ENCODE peak calls at places on chromosomes 4 and X, in four cellular contexts. One of them, this sample, is unnamed.

GRCh38 chrX:118807151-118808017 is 16.2 kb upstream of the ZCCHC12 start:
- DNase-seq in iris pigment epithelial cell: peak
- DNase-seq in caudate nucleus: peak
- DNase-seq in HT-29: peak
- DNase-seq in this sample: no peak

GRCh38 chrX:53990201-53990600 is 54.1 kb downstream of the PHF8 start:
- DNase-seq in iris pigment epithelial cell: peak
- DNase-seq in caudate nucleus: no peak
- DNase-seq in HT-29: no peak
- DNase-seq in this sample: no peak

GRCh38 chr4:38957239-38957815 is 74.9 kb downstream of the TMEM156 start:
- DNase-seq in iris pigment epithelial cell: no peak
- DNase-seq in caudate nucleus: no peak
- DNase-seq in HT-29: no peak
- DNase-seq in this sample: no peak

GRCh38 chrX:19593684-19594083 is 78.4 kb upstream of the MAP3K15 start:
- DNase-seq in iris pigment epithelial cell: peak
- DNase-seq in caudate nucleus: no peak
- DNase-seq in HT-29: peak
- DNase-seq in this sample: no peak

GRCh38 chr4:106299977-106300376 is 16.0 kb downstream of the TBCK start:
- DNase-seq in iris pigment epithelial cell: no peak
- DNase-seq in caudate nucleus: no peak
- DNase-seq in HT-29: no peak
- DNase-seq in this sample: no peak

GRCh38 chrX:3044671-3045070 is 3.4 kb downstream of the ARSF start:
- DNase-seq in iris pigment epithelial cell: no peak
- DNase-seq in caudate nucleus: no peak
- DNase-seq in HT-29: no peak
- DNase-seq in this sample: no peak

GRCh38 chrX:41722220-41722619 is 1.8 kb upstream of the GPR82 start:
- DNase-seq in iris pigment epithelial cell: no peak
- DNase-seq in caudate nucleus: no peak
- DNase-seq in HT-29: no peak
- DNase-seq in this sample: no peak

GRCh38 chr4:119781044-119781443 is 152.4 kb upstream of the PDE5A start:
- DNase-seq in iris pigment epithelial cell: no peak
- DNase-seq in caudate nucleus: no peak
- DNase-seq in HT-29: no peak
- DNase-seq in this sample: no peak

GRCh38 chr4:1983053-1983845 is 25.5 kb downstream of the NELFA start:
- DNase-seq in iris pigment epithelial cell: no peak
- DNase-seq in caudate nucleus: no peak
- DNase-seq in HT-29: no peak
- DNase-seq in this sample: no peak

GRCh38 chr4:119099227-119099910 is 36.3 kb upstream of the MYOZ2 start:
- DNase-seq in iris pigment epithelial cell: peak
- DNase-seq in caudate nucleus: no peak
- DNase-seq in HT-29: no peak
- DNase-seq in this sample: no peak

GRCh38 chrX:135009057-135009605 is 13.2 kb downstream of the RTL8B start:
- DNase-seq in iris pigment epithelial cell: no peak
- DNase-seq in caudate nucleus: no peak
- DNase-seq in HT-29: no peak
- DNase-seq in this sample: no peak

GRCh38 chr4:121140712-121141111 is 23.4 kb downstream of the TNIP3 start:
- DNase-seq in iris pigment epithelial cell: peak
- DNase-seq in caudate nucleus: no peak
- DNase-seq in HT-29: no peak
- DNase-seq in this sample: no peak

GRCh38 chr4:113088050-113088449 is 38.6 kb downstream of the ANK2 start:
- DNase-seq in iris pigment epithelial cell: no peak
- DNase-seq in caudate nucleus: no peak
- DNase-seq in HT-29: no peak
- DNase-seq in this sample: no peak

GRCh38 chrX:151828434-151829080 is 84.1 kb upstream of the MAGEA4 start:
- DNase-seq in iris pigment epithelial cell: peak
- DNase-seq in caudate nucleus: no peak
- DNase-seq in HT-29: no peak
- DNase-seq in this sample: no peak

GRCh38 chrX:56219702-56220101 is 12.5 kb upstream of the KLF8 start:
- DNase-seq in iris pigment epithelial cell: no peak
- DNase-seq in caudate nucleus: no peak
- DNase-seq in HT-29: peak
- DNase-seq in this sample: no peak

GRCh38 chr4:16914208-16914607 is 15.8 kb upstream of the LDB2 start:
- DNase-seq in iris pigment epithelial cell: peak
- DNase-seq in caudate nucleus: no peak
- DNase-seq in HT-29: peak
- DNase-seq in this sample: no peak

GRCh38 chr4:6943012-6943869 is 33.6 kb downstream of the TBC1D14 start:
- DNase-seq in iris pigment epithelial cell: no peak
- DNase-seq in caudate nucleus: no peak
- DNase-seq in HT-29: peak
- DNase-seq in this sample: no peak

GRCh38 chrX:1249101-1249887 is 19.3 kb upstream of the CSF2RA start:
- DNase-seq in iris pigment epithelial cell: peak
- DNase-seq in caudate nucleus: no peak
- DNase-seq in HT-29: no peak
- DNase-seq in this sample: no peak

GRCh38 chr4:37648084-37648817 is 37.9 kb downstream of the RELL1 start:
- DNase-seq in iris pigment epithelial cell: peak
- DNase-seq in caudate nucleus: no peak
- DNase-seq in HT-29: peak
- DNase-seq in this sample: no peak

GRCh38 chrX:16711219-16712115 is 1.0 kb downstream of the CTPS2 start:
- DNase-seq in iris pigment epithelial cell: no peak
- DNase-seq in caudate nucleus: no peak
- DNase-seq in HT-29: no peak
- DNase-seq in this sample: peak

GRCh38 chrX:14064632-14065432 is 35.1 kb upstream of the GEMIN8 start:
- DNase-seq in iris pigment epithelial cell: peak
- DNase-seq in caudate nucleus: no peak
- DNase-seq in HT-29: peak
- DNase-seq in this sample: no peak

GRCh38 chr4:137545461-137545861 is 13.2 kb upstream of the PCDH18 start:
- DNase-seq in iris pigment epithelial cell: peak
- DNase-seq in caudate nucleus: no peak
- DNase-seq in HT-29: no peak
- DNase-seq in this sample: no peak

GRCh38 chr4:57424231-57424897 is 314.2 kb upstream of the IGFBP7 start:
- DNase-seq in iris pigment epithelial cell: peak
- DNase-seq in caudate nucleus: no peak
- DNase-seq in HT-29: no peak
- DNase-seq in this sample: no peak

GRCh38 chr4:181677203-181677602 is 566.0 kb upstream of the TENM3 start:
- DNase-seq in iris pigment epithelial cell: no peak
- DNase-seq in caudate nucleus: no peak
- DNase-seq in HT-29: no peak
- DNase-seq in this sample: no peak

GRCh38 chr4:169485791-169486742 is 126.3 kb downstream of the NEK1 start:
- DNase-seq in iris pigment epithelial cell: peak
- DNase-seq in caudate nucleus: peak
- DNase-seq in HT-29: peak
- DNase-seq in this sample: no peak

GRCh38 chr4:157075811-157076577 is at the start of gene GLRB:
- DNase-seq in iris pigment epithelial cell: peak
- DNase-seq in caudate nucleus: peak
- DNase-seq in HT-29: no peak
- DNase-seq in this sample: no peak

GRCh38 chr4:555566-556275 is 20.4 kb downstream of the TMEM271 start:
- DNase-seq in iris pigment epithelial cell: no peak
- DNase-seq in caudate nucleus: no peak
- DNase-seq in HT-29: no peak
- DNase-seq in this sample: no peak